ENCODE peak calls at places on chromosomes 13 and 19, in five cellular contexts. T is brain microvascular endothelial cell, M is GM13977, S is osteocyte, N is astrocyte of the cerebellum. V is an unnamed sample.

GRCh38 chr19:51131780-51132680 is 7.3 kb downstream of the SIGLEC9 start:
- DNase-seq in M (no peak), N (peak; percentile 1), T (peak; percentile 79), S (no peak), V (no peak)

GRCh38 chr19:34317311-34317927 is 47.6 kb upstream of the GPI start:
- DNase-seq in M (no peak), S (no peak), T (no peak), N (no peak), V (no peak)

GRCh38 chr13:52862358-52863206 is 14.1 kb upstream of the PCDH8 start:
- DNase-seq in S (no peak), M (no peak), N (no peak), T (no peak), V (peak; percentile 66)

GRCh38 chr13:108214511-108215383 is 589 bp downstream of the LIG4 start:
- DNase-seq in N (no peak), S (no peak), T (no peak), M (no peak), V (peak; percentile 18)

GRCh38 chr19:29785360-29785759 is 26.4 kb upstream of the CCNE1 start:
- DNase-seq in N (no peak), M (no peak), S (no peak), T (no peak), V (no peak)

GRCh38 chr19:54030895-54031586 is 32.7 kb downstream of the VSTM1 start:
- DNase-seq in T (no peak), N (no peak), M (peak; percentile 3), S (no peak), V (no peak)

GRCh38 chr19:53123400-53123799 is 9.3 kb downstream of the ZNF415 start:
- DNase-seq in N (no peak), T (no peak), M (no peak), S (no peak), V (no peak)

GRCh38 chr13:64471916-64472315 is 2758.2 kb downstream of the PCDH9 start:
- DNase-seq in T (no peak), M (no peak), S (no peak), N (peak; percentile 22), V (no peak)

GRCh38 chr13:26050568-26051230 is 1.1 kb downstream of the SHISA2 start:
- DNase-seq in S (peak; percentile 86), M (peak; percentile 18), N (no peak), T (no peak), V (peak; percentile 77)

GRCh38 chr13:106052200-106052767 is 483.2 kb downstream of the EFNB2 start:
- DNase-seq in S (no peak), T (no peak), M (no peak), N (no peak), V (no peak)

GRCh38 chr19:12656899-12657571 is 9.5 kb downstream of the MAN2B1 start:
- DNase-seq in N (no peak), T (no peak), S (no peak), M (peak; percentile 64), V (no peak)
- TF ChIP-seq CTCF in N (no peak), T (peak; percentile 24), S (no peak), M (no peak), V (no peak)

DNA sequence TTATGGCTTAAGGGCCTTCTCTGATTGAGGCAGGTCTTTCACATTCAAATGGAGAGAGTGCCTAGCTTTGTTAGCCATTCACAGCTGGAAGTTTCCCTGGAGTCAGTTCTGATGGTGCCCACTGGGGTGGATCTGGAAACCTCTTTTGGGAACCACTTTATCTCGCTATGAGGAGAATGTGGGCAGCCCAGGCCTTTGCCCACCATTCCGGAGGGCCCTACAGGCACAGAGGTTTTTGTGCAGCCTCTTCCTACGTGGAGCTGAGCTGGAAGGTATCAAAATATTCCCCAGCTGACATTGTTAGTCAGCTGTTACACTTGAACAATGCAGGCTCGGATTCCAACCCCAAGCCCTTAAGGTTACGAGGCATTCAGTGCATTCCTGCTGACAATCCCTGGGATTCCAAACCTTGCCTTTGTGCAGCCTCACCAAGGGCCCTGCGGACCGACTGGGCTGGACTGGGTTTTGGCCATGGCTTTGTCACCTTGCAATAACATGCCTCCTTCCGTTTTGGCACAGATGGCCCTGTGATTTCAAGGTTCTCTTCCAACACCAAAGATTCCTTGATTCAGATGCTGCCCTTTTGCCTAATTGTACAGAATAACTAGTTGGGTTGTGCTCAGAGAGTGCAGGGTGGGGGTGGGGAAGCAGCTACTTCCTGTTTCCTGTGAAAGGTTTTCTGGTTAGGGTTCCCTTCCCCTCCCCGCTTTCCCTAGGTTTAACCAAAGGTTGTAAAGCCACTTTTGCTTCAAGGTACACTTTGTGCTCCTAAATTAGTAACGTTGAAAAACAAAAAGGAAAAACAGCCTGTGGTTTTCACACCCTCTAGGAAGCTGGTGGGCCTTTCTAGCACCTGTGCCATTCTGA is 27.1 kb downstream of the SAE1 start:
- DNase-seq in M (no peak), S (no peak), N (peak; percentile 75), T (peak; percentile 70), V (peak; percentile 27)
- TF ChIP-seq CTCF in M (no peak), S (no peak), N (no peak), T (peak; percentile 33), V (no peak)

DNA sequence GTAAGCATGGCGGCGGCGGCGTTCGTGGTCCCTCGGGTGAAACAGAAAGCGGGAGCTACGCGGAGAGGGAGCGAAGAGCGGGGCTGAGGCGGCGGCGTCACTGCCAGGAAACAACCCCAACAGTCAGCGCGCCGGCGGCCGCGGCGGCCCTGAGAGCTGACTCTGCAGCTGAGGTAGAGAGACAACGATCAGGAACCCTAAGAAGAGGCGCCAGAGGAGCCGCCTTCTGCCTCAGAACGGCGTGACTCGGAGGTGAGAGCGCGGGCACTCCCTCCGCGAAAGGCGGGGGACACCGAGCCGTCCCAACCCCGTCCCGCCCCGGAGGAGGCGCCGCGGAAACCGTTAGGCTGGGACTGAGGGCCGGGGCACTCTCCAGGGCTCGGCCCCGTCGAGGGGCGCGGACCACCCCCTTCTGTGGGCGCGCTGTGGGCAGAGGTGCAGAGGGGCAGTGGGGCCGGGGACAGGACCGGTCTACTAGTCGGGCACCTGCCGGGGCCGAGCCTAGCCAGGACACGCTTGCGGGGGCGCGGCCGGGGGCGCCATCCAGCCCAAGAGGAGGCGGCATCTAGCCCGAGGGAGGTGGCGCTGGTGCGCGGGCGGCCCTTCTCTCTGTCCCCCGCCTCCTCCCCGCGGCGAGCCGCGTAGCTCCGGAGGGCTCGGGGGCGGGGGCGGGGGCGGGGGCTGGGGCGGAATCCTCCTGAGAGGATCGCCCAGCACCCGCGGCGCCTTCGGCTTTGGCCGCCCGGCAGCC is 389 bp downstream of the FNDC3A start:
- DNase-seq in S (peak; percentile 90), N (peak; percentile 46), M (peak; percentile 93), T (peak; percentile 63), V (peak; percentile 82)
- TF ChIP-seq CTCF in S (peak; percentile 15), N (no peak), M (peak; percentile 20), T (no peak), V (no peak)

GRCh38 chr13:42816538-42816937 is 35.2 kb downstream of the FAM216B start:
- DNase-seq in N (no peak), M (no peak), S (no peak), T (no peak), V (no peak)
- TF ChIP-seq CTCF in N (peak; percentile 9), M (no peak), S (peak; percentile 18), T (peak; percentile 20), V (no peak)